ENCODE peak calls at places on chromosomes 5 and 9, in six cellular contexts. One of them, this sample, is unnamed.

GRCh38 chr5:164358531-164359259 is 853.3 kb downstream of the MAT2B start:
- ATAC-seq in left colon: no peak
- ATAC-seq in stimulated activated naive CD8-positive, alpha-beta T cell treated with anti-CD3 and anti-CD28 coated beads, Interleukin-15, Interleukin-2, amounts not matched to agents 100 U/mL and 50 U/mL, for 24 hours: no peak
- ATAC-seq in activated CD8-positive, alpha-beta T cell treated with anti-CD3 and anti-CD28 coated beads for 36 hours: no peak
- ATAC-seq in HCT116: no peak
- ATAC-seq in T-helper 17 cell: no peak
- ATAC-seq in this sample: peak

GRCh38 chr5:82772281-82772680 is 304.9 kb downstream of the TMEM167A start:
- ATAC-seq in left colon: no peak
- ATAC-seq in stimulated activated naive CD8-positive, alpha-beta T cell treated with anti-CD3 and anti-CD28 coated beads, Interleukin-15, Interleukin-2, amounts not matched to agents 100 U/mL and 50 U/mL, for 24 hours: no peak
- ATAC-seq in activated CD8-positive, alpha-beta T cell treated with anti-CD3 and anti-CD28 coated beads for 36 hours: no peak
- ATAC-seq in HCT116: no peak
- ATAC-seq in T-helper 17 cell: no peak
- ATAC-seq in this sample: no peak

GRCh38 chr5:14728109-14728938 is 63.8 kb downstream of the OTULIN start:
- ATAC-seq in left colon: peak
- ATAC-seq in stimulated activated naive CD8-positive, alpha-beta T cell treated with anti-CD3 and anti-CD28 coated beads, Interleukin-15, Interleukin-2, amounts not matched to agents 100 U/mL and 50 U/mL, for 24 hours: no peak
- ATAC-seq in activated CD8-positive, alpha-beta T cell treated with anti-CD3 and anti-CD28 coated beads for 36 hours: no peak
- ATAC-seq in HCT116: no peak
- ATAC-seq in T-helper 17 cell: no peak
- ATAC-seq in this sample: no peak

GRCh38 chr9:120726484-120726883 is 12.2 kb upstream of the MEGF9 start:
- ATAC-seq in left colon: no peak
- ATAC-seq in stimulated activated naive CD8-positive, alpha-beta T cell treated with anti-CD3 and anti-CD28 coated beads, Interleukin-15, Interleukin-2, amounts not matched to agents 100 U/mL and 50 U/mL, for 24 hours: no peak
- ATAC-seq in activated CD8-positive, alpha-beta T cell treated with anti-CD3 and anti-CD28 coated beads for 36 hours: peak
- ATAC-seq in HCT116: no peak
- ATAC-seq in T-helper 17 cell: no peak
- ATAC-seq in this sample: no peak

GRCh38 chr5:110865400-110866094 is 126.7 kb downstream of the SLC25A46 start:
- ATAC-seq in left colon: no peak
- ATAC-seq in stimulated activated naive CD8-positive, alpha-beta T cell treated with anti-CD3 and anti-CD28 coated beads, Interleukin-15, Interleukin-2, amounts not matched to agents 100 U/mL and 50 U/mL, for 24 hours: no peak
- ATAC-seq in activated CD8-positive, alpha-beta T cell treated with anti-CD3 and anti-CD28 coated beads for 36 hours: no peak
- ATAC-seq in HCT116: peak
- ATAC-seq in T-helper 17 cell: no peak
- ATAC-seq in this sample: no peak

GRCh38 chr5:178332096-178332780 is 99.6 kb upstream of the PHYKPL start:
- ATAC-seq in left colon: no peak
- ATAC-seq in stimulated activated naive CD8-positive, alpha-beta T cell treated with anti-CD3 and anti-CD28 coated beads, Interleukin-15, Interleukin-2, amounts not matched to agents 100 U/mL and 50 U/mL, for 24 hours: no peak
- ATAC-seq in activated CD8-positive, alpha-beta T cell treated with anti-CD3 and anti-CD28 coated beads for 36 hours: no peak
- ATAC-seq in HCT116: no peak
- ATAC-seq in T-helper 17 cell: no peak
- ATAC-seq in this sample: no peak

GRCh38 chr9:88814521-88815101 is 176.7 kb upstream of the S1PR3 start:
- ATAC-seq in left colon: no peak
- ATAC-seq in stimulated activated naive CD8-positive, alpha-beta T cell treated with anti-CD3 and anti-CD28 coated beads, Interleukin-15, Interleukin-2, amounts not matched to agents 100 U/mL and 50 U/mL, for 24 hours: no peak
- ATAC-seq in activated CD8-positive, alpha-beta T cell treated with anti-CD3 and anti-CD28 coated beads for 36 hours: no peak
- ATAC-seq in HCT116: no peak
- ATAC-seq in T-helper 17 cell: no peak
- ATAC-seq in this sample: peak

GRCh38 chr9:112112519-112112918 is 62.6 kb downstream of the SUSD1 start:
- ATAC-seq in left colon: peak
- ATAC-seq in stimulated activated naive CD8-positive, alpha-beta T cell treated with anti-CD3 and anti-CD28 coated beads, Interleukin-15, Interleukin-2, amounts not matched to agents 100 U/mL and 50 U/mL, for 24 hours: no peak
- ATAC-seq in activated CD8-positive, alpha-beta T cell treated with anti-CD3 and anti-CD28 coated beads for 36 hours: no peak
- ATAC-seq in HCT116: peak
- ATAC-seq in T-helper 17 cell: no peak
- ATAC-seq in this sample: no peak

GRCh38 chr5:79588645-79589044 is 23.6 kb upstream of the TENT2 start:
- ATAC-seq in left colon: no peak
- ATAC-seq in stimulated activated naive CD8-positive, alpha-beta T cell treated with anti-CD3 and anti-CD28 coated beads, Interleukin-15, Interleukin-2, amounts not matched to agents 100 U/mL and 50 U/mL, for 24 hours: peak
- ATAC-seq in activated CD8-positive, alpha-beta T cell treated with anti-CD3 and anti-CD28 coated beads for 36 hours: peak
- ATAC-seq in HCT116: no peak
- ATAC-seq in T-helper 17 cell: no peak
- ATAC-seq in this sample: no peak

GRCh38 chr5:114185274-114185673 is 176.6 kb upstream of the KCNN2 start:
- ATAC-seq in left colon: no peak
- ATAC-seq in stimulated activated naive CD8-positive, alpha-beta T cell treated with anti-CD3 and anti-CD28 coated beads, Interleukin-15, Interleukin-2, amounts not matched to agents 100 U/mL and 50 U/mL, for 24 hours: no peak
- ATAC-seq in activated CD8-positive, alpha-beta T cell treated with anti-CD3 and anti-CD28 coated beads for 36 hours: no peak
- ATAC-seq in HCT116: peak
- ATAC-seq in T-helper 17 cell: no peak
- ATAC-seq in this sample: no peak

GRCh38 chr9:95058121-95058785 is 259.3 kb downstream of the FANCC start:
- ATAC-seq in left colon: no peak
- ATAC-seq in stimulated activated naive CD8-positive, alpha-beta T cell treated with anti-CD3 and anti-CD28 coated beads, Interleukin-15, Interleukin-2, amounts not matched to agents 100 U/mL and 50 U/mL, for 24 hours: no peak
- ATAC-seq in activated CD8-positive, alpha-beta T cell treated with anti-CD3 and anti-CD28 coated beads for 36 hours: no peak
- ATAC-seq in HCT116: no peak
- ATAC-seq in T-helper 17 cell: no peak
- ATAC-seq in this sample: no peak

GRCh38 chr5:177096162-177097015 is 9.7 kb downstream of the FGFR4 start:
- ATAC-seq in left colon: no peak
- ATAC-seq in stimulated activated naive CD8-positive, alpha-beta T cell treated with anti-CD3 and anti-CD28 coated beads, Interleukin-15, Interleukin-2, amounts not matched to agents 100 U/mL and 50 U/mL, for 24 hours: no peak
- ATAC-seq in activated CD8-positive, alpha-beta T cell treated with anti-CD3 and anti-CD28 coated beads for 36 hours: peak
- ATAC-seq in HCT116: no peak
- ATAC-seq in T-helper 17 cell: no peak
- ATAC-seq in this sample: no peak

GRCh38 chr9:137674307-137675305 is 55.8 kb downstream of the EHMT1 start:
- ATAC-seq in left colon: no peak
- ATAC-seq in stimulated activated naive CD8-positive, alpha-beta T cell treated with anti-CD3 and anti-CD28 coated beads, Interleukin-15, Interleukin-2, amounts not matched to agents 100 U/mL and 50 U/mL, for 24 hours: no peak
- ATAC-seq in activated CD8-positive, alpha-beta T cell treated with anti-CD3 and anti-CD28 coated beads for 36 hours: no peak
- ATAC-seq in HCT116: no peak
- ATAC-seq in T-helper 17 cell: no peak
- ATAC-seq in this sample: no peak

GRCh38 chr9:86837345-86837744 is 110.0 kb downstream of the GAS1 start:
- ATAC-seq in left colon: no peak
- ATAC-seq in stimulated activated naive CD8-positive, alpha-beta T cell treated with anti-CD3 and anti-CD28 coated beads, Interleukin-15, Interleukin-2, amounts not matched to agents 100 U/mL and 50 U/mL, for 24 hours: no peak
- ATAC-seq in activated CD8-positive, alpha-beta T cell treated with anti-CD3 and anti-CD28 coated beads for 36 hours: no peak
- ATAC-seq in HCT116: no peak
- ATAC-seq in T-helper 17 cell: no peak
- ATAC-seq in this sample: no peak

GRCh38 chr5:112923148-112923917 is 1.3 kb upstream of the REEP5 start:
- ATAC-seq in left colon: no peak
- ATAC-seq in stimulated activated naive CD8-positive, alpha-beta T cell treated with anti-CD3 and anti-CD28 coated beads, Interleukin-15, Interleukin-2, amounts not matched to agents 100 U/mL and 50 U/mL, for 24 hours: peak
- ATAC-seq in activated CD8-positive, alpha-beta T cell treated with anti-CD3 and anti-CD28 coated beads for 36 hours: peak
- ATAC-seq in HCT116: no peak
- ATAC-seq in T-helper 17 cell: peak
- ATAC-seq in this sample: no peak

GRCh38 chr9:136857606-136858412 is 5.7 kb downstream of the MAMDC4 start:
- ATAC-seq in left colon: peak
- ATAC-seq in stimulated activated naive CD8-positive, alpha-beta T cell treated with anti-CD3 and anti-CD28 coated beads, Interleukin-15, Interleukin-2, amounts not matched to agents 100 U/mL and 50 U/mL, for 24 hours: no peak
- ATAC-seq in activated CD8-positive, alpha-beta T cell treated with anti-CD3 and anti-CD28 coated beads for 36 hours: no peak
- ATAC-seq in HCT116: no peak
- ATAC-seq in T-helper 17 cell: no peak
- ATAC-seq in this sample: no peak

GRCh38 chr5:65734921-65735320 is 12.9 kb downstream of the NLN start:
- ATAC-seq in left colon: no peak
- ATAC-seq in stimulated activated naive CD8-positive, alpha-beta T cell treated with anti-CD3 and anti-CD28 coated beads, Interleukin-15, Interleukin-2, amounts not matched to agents 100 U/mL and 50 U/mL, for 24 hours: no peak
- ATAC-seq in activated CD8-positive, alpha-beta T cell treated with anti-CD3 and anti-CD28 coated beads for 36 hours: no peak
- ATAC-seq in HCT116: no peak
- ATAC-seq in T-helper 17 cell: no peak
- ATAC-seq in this sample: no peak

GRCh38 chr5:78964889-78965288 is 20.2 kb downstream of the ARSB start:
- ATAC-seq in left colon: peak
- ATAC-seq in stimulated activated naive CD8-positive, alpha-beta T cell treated with anti-CD3 and anti-CD28 coated beads, Interleukin-15, Interleukin-2, amounts not matched to agents 100 U/mL and 50 U/mL, for 24 hours: no peak
- ATAC-seq in activated CD8-positive, alpha-beta T cell treated with anti-CD3 and anti-CD28 coated beads for 36 hours: no peak
- ATAC-seq in HCT116: peak
- ATAC-seq in T-helper 17 cell: no peak
- ATAC-seq in this sample: no peak

GRCh38 chr5:99037668-99038067 is 108.9 kb upstream of the CHD1 start:
- ATAC-seq in left colon: peak
- ATAC-seq in stimulated activated naive CD8-positive, alpha-beta T cell treated with anti-CD3 and anti-CD28 coated beads, Interleukin-15, Interleukin-2, amounts not matched to agents 100 U/mL and 50 U/mL, for 24 hours: no peak
- ATAC-seq in activated CD8-positive, alpha-beta T cell treated with anti-CD3 and anti-CD28 coated beads for 36 hours: peak
- ATAC-seq in HCT116: no peak
- ATAC-seq in T-helper 17 cell: peak
- ATAC-seq in this sample: no peak

GRCh38 chr5:112975721-112976431 is 722 bp upstream of the DCP2 start:
- ATAC-seq in left colon: peak
- ATAC-seq in stimulated activated naive CD8-positive, alpha-beta T cell treated with anti-CD3 and anti-CD28 coated beads, Interleukin-15, Interleukin-2, amounts not matched to agents 100 U/mL and 50 U/mL, for 24 hours: peak
- ATAC-seq in activated CD8-positive, alpha-beta T cell treated with anti-CD3 and anti-CD28 coated beads for 36 hours: peak
- ATAC-seq in HCT116: peak
- ATAC-seq in T-helper 17 cell: peak
- ATAC-seq in this sample: no peak

GRCh38 chr5:180603076-180603591 is 11.8 kb upstream of the SCGB3A1 start:
- ATAC-seq in left colon: no peak
- ATAC-seq in stimulated activated naive CD8-positive, alpha-beta T cell treated with anti-CD3 and anti-CD28 coated beads, Interleukin-15, Interleukin-2, amounts not matched to agents 100 U/mL and 50 U/mL, for 24 hours: no peak
- ATAC-seq in activated CD8-positive, alpha-beta T cell treated with anti-CD3 and anti-CD28 coated beads for 36 hours: no peak
- ATAC-seq in HCT116: no peak
- ATAC-seq in T-helper 17 cell: no peak
- ATAC-seq in this sample: no peak

GRCh38 chr9:114995681-114996221 is 65.4 kb upstream of the TNFSF8 start:
- ATAC-seq in left colon: no peak
- ATAC-seq in stimulated activated naive CD8-positive, alpha-beta T cell treated with anti-CD3 and anti-CD28 coated beads, Interleukin-15, Interleukin-2, amounts not matched to agents 100 U/mL and 50 U/mL, for 24 hours: no peak
- ATAC-seq in activated CD8-positive, alpha-beta T cell treated with anti-CD3 and anti-CD28 coated beads for 36 hours: no peak
- ATAC-seq in HCT116: no peak
- ATAC-seq in T-helper 17 cell: peak
- ATAC-seq in this sample: peak

GRCh38 chr5:4225741-4226140 is 630.1 kb downstream of the IRX1 start:
- ATAC-seq in left colon: no peak
- ATAC-seq in stimulated activated naive CD8-positive, alpha-beta T cell treated with anti-CD3 and anti-CD28 coated beads, Interleukin-15, Interleukin-2, amounts not matched to agents 100 U/mL and 50 U/mL, for 24 hours: no peak
- ATAC-seq in activated CD8-positive, alpha-beta T cell treated with anti-CD3 and anti-CD28 coated beads for 36 hours: no peak
- ATAC-seq in HCT116: no peak
- ATAC-seq in T-helper 17 cell: no peak
- ATAC-seq in this sample: no peak

GRCh38 chr5:6096101-6096500 is 282.2 kb downstream of the MED10 start:
- ATAC-seq in left colon: no peak
- ATAC-seq in stimulated activated naive CD8-positive, alpha-beta T cell treated with anti-CD3 and anti-CD28 coated beads, Interleukin-15, Interleukin-2, amounts not matched to agents 100 U/mL and 50 U/mL, for 24 hours: no peak
- ATAC-seq in activated CD8-positive, alpha-beta T cell treated with anti-CD3 and anti-CD28 coated beads for 36 hours: no peak
- ATAC-seq in HCT116: no peak
- ATAC-seq in T-helper 17 cell: no peak
- ATAC-seq in this sample: no peak

This sample was measured in gastroesophageal sphincter.